ENCODE peak calls at places on chromosomes 16 and 17, in ten cellular contexts. W is trophoblast cell, Z is psoas muscle, I is H1, E is lung, F is right lobe of liver, V is heart left ventricle, S is neural progenitor cell, C is neuronal stem cell, P is kidney. N is an unnamed sample.
A peak's percentile ranks its signal among the peaks of the same experiment; 100 is the strongest.

GRCh38 chr17:54117452-54117851 is 294.7 kb downstream of the KIF2B start:
- DNase-seq in W (no peak), Z (no peak), I (no peak), E (no peak), F (no peak), V (no peak), S (no peak), C (no peak), P (no peak), N (no peak)

GRCh38 chr16:12255919-12256665 is 279.6 kb downstream of the SNX29 start:
- DNase-seq in W (no peak), Z (no peak), I (no peak), E (no peak), F (no peak), V (no peak), S (no peak), C (no peak), P (no peak), N (peak; percentile 46)

GRCh38 chr17:45783593-45784292 is 377 bp upstream of the CRHR1 start:
- DNase-seq in W (no peak), Z (peak; percentile 41), I (no peak), E (no peak), F (no peak), V (no peak), S (peak; percentile 86), C (peak; percentile 59), P (no peak), N (peak; percentile 53)

GRCh38 chr17:57552114-57552601 is 192.9 kb downstream of the CCDC182 start:
- DNase-seq in W (no peak), Z (no peak), I (no peak), E (no peak), F (no peak), V (no peak), S (peak; percentile 83), C (no peak), P (no peak), N (no peak)

GRCh38 chr17:36703860-36704266 is 102.5 kb downstream of the MRM1 start:
- DNase-seq in W (peak; percentile 80), Z (peak; percentile 27), I (no peak), E (no peak), F (peak; percentile 41), V (no peak), S (peak; percentile 94), C (peak; percentile 83), P (no peak), N (peak; percentile 59)

GRCh38 chr17:45334231-45334630 is 17.4 kb upstream of the MAP3K14 start:
- DNase-seq in W (no peak), Z (no peak), I (no peak), E (no peak), F (no peak), V (no peak), S (no peak), C (no peak), P (no peak), N (no peak)

GRCh38 chr16:66443269-66443652 is 16.2 kb downstream of the BEAN1 start:
- DNase-seq in W (no peak), Z (no peak), I (no peak), E (no peak), F (no peak), V (no peak), S (no peak), C (no peak), P (no peak), N (no peak)

GRCh38 chr16:67942510-67943255 is 1.2 kb downstream of the LCAT start:
- DNase-seq in W (no peak), Z (peak; percentile 23), I (no peak), E (no peak), F (peak; percentile 77), V (peak; percentile 73), S (no peak), C (no peak), P (no peak), N (no peak)

GRCh38 chr16:53045554-53046250 is 7.0 kb downstream of the CHD9NB start:
- DNase-seq in W (no peak), Z (no peak), I (no peak), E (no peak), F (no peak), V (no peak), S (no peak), C (no peak), P (no peak), N (no peak)

GRCh38 chr17:79612468-79613194 is 1.8 kb upstream of the RBFOX3 start:
- DNase-seq in W (peak; percentile 41), Z (no peak), I (peak; percentile 78), E (no peak), F (peak; percentile 44), V (no peak), S (peak; percentile 92), C (peak; percentile 69), P (no peak), N (peak; percentile 64)

DNA sequence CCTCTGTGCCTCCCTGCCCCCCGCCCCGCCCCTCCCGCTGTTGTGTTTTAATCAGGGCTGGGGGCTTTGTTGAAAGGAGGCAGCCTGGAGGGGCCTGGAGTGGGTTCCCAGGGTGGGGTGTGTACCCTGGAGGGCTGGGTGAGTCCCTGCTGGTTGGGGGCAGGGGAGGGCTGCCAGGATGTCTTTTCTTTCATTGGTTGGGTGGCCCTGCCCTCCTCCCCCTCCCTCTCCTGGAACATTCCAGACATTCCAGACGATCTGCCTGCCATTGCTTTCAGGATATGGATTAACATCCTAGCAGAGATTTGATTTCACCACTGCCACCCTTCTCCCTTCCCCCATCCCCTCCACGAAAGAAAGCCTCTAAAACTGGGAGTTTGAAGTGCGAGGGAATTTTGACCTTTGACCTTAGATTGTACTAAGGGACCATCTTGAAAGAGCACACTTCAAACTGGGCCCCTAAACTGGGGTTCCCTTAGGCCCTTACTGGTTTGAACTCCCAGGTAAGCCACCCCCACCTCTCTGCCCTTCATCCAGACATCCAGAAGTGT is 25.3 kb downstream of the IGF2BP1 start:
- DNase-seq in W (no peak), Z (no peak), I (peak; percentile 92), E (no peak), F (no peak), V (no peak), S (peak; percentile 89), C (peak; percentile 83), P (peak; percentile 63), N (peak; percentile 47)
- H3K36me3 ChIP-seq in W (peaks cover 19% of the 10 kb centered on the region), Z (no peaks in the 10 kb centered on the region), I (peaks cover 39% of the 10 kb centered on the region), E (no peaks in the 10 kb centered on the region), F (no peaks in the 10 kb centered on the region), V (no peaks in the 10 kb centered on the region), S (no peaks in the 10 kb centered on the region), C (peaks cover 85% of the 10 kb centered on the region), P (no peaks in the 10 kb centered on the region), N (peaks cover 40% of the 10 kb centered on the region)

GRCh38 chr16:8739989-8740704 is 57.3 kb downstream of the TMEM186 start:
- DNase-seq in W (peak; percentile 39), Z (no peak), I (no peak), E (no peak), F (no peak), V (no peak), S (no peak), C (no peak), P (no peak), N (no peak)

GRCh38 chr16:8736123-8736680 is 61.2 kb downstream of the TMEM186 start:
- DNase-seq in W (no peak), Z (no peak), I (no peak), E (no peak), F (no peak), V (no peak), S (no peak), C (no peak), P (no peak), N (no peak)

GRCh38 chr16:8740775-8741355 is 56.6 kb downstream of the TMEM186 start:
- DNase-seq in W (no peak), Z (no peak), I (no peak), E (no peak), F (peak; percentile 53), V (no peak), S (no peak), C (no peak), P (no peak), N (no peak)

GRCh38 chr16:8741636-8742427 is 55.6 kb downstream of the TMEM186 start:
- DNase-seq in W (no peak), Z (no peak), I (no peak), E (no peak), F (no peak), V (no peak), S (no peak), C (no peak), P (no peak), N (no peak)

GRCh38 chr16:8739151-8739550 is 58.3 kb downstream of the TMEM186 start:
- DNase-seq in W (no peak), Z (no peak), I (no peak), E (no peak), F (no peak), V (no peak), S (no peak), C (no peak), P (no peak), N (no peak)
- H3K4me3 ChIP-seq in W (no peak overlapping the region), Z (no peak overlapping the region), I (no peak overlapping the region), E (no peak overlapping the region), F (peak overlapping the region; percentile 32), V (no peak overlapping the region), S (no peak overlapping the region), C (no peak overlapping the region), P (no peak overlapping the region), N (no peak overlapping the region)

GRCh38 chr16:88458773-88459235 is 5.7 kb downstream of the ZFPM1 start:
- DNase-seq in W (no peak), Z (no peak), I (no peak), E (no peak), F (no peak), V (no peak), S (no peak), C (no peak), P (no peak), N (no peak)
- H3K4me1 ChIP-seq in W (peaks cover 16% of the 10 kb centered on the region), Z (peaks cover 8% of the 10 kb centered on the region), I (peaks cover 32% of the 10 kb centered on the region), E (peaks cover 17% of the 10 kb centered on the region), F (peaks cover 27% of the 10 kb centered on the region), V (peaks cover 38% of the 10 kb centered on the region), S (peaks cover 29% of the 10 kb centered on the region), C (peaks cover 25% of the 10 kb centered on the region), P (no peaks in the 10 kb centered on the region), N (no peaks in the 10 kb centered on the region)

GRCh38 chr17:83082899-83083367 is 3.5 kb downstream of the METRNL start:
- DNase-seq in W (no peak), Z (no peak), I (no peak), E (no peak), F (no peak), V (no peak), S (no peak), C (no peak), P (no peak), N (no peak)
- H3K36me3 ChIP-seq in W (peaks cover 22% of the 10 kb centered on the region), Z (no peaks in the 10 kb centered on the region), I (no peaks in the 10 kb centered on the region), E (peaks cover 20% of the 10 kb centered on the region), F (no peaks in the 10 kb centered on the region), V (peaks cover 12% of the 10 kb centered on the region), S (no peaks in the 10 kb centered on the region), C (peaks cover 27% of the 10 kb centered on the region), P (no peaks in the 10 kb centered on the region), N (peaks cover 22% of the 10 kb centered on the region)

DNA sequence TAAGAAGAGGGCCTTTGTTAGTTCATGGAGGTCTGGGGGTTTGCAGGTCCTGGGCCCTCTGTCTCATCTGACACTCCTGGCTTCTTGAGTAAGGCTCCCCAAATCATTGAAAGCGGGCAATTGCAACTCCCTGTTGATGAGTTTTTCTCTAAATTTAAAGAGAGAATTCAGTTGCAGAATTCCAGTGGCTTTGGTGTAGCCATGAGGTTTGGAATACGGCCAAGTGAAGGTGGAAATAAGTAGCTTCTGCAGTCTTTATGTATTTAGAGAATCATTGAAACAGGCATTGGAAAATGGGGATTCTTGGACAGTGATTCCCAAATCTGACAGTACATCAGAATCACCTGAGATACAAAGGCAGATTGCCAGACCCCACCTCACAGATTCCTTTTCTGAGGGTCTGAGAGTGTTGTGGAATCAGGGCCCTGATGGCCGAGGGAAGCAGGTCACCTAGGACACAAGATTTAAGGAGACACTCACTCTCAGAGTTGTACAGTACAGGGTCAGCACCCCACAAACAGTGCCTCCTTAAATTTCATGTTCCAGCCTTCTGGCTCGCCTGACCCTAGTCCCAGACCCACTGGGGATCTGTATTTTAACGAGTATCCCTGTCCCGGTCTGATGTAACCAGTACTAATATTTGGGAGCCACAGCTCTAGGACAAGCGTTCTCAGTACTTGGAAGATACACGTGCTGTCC is 37.7 kb downstream of the YPEL2 start:
- DNase-seq in W (no peak), Z (no peak), I (no peak), E (no peak), F (no peak), V (peak; percentile 38), S (no peak), C (no peak), P (no peak), N (no peak)
- H3K4me3 ChIP-seq in W (no peak overlapping the region), Z (peak overlapping the region; percentile 6), I (no peak overlapping the region), E (no peak overlapping the region), F (no peak overlapping the region), V (no peak overlapping the region), S (no peak overlapping the region), C (no peak overlapping the region), P (no peak overlapping the region), N (no peak overlapping the region)